ENCODE peak calls at places on chromosomes 3 and 15, in five cellular contexts. E is activated CD4-positive, alpha-beta T cell treated with anti-CD3 and anti-CD28 coated beads, Interleukin-2, amount 50 U/mL, for 1 hour; S is glutamatergic neuron; Z is posterior cingulate gyrus; P is stimulated activated CD8-positive, alpha-beta memory T cell treated with anti-CD3 and anti-CD28 coated beads, Interleukin-15, amount 100 ng/mL, for 4 hours. X is an unnamed sample.

GRCh38 chr15:89377842-89378698 is 43.4 kb upstream of the POLG start:
- DNase-seq in P (no peak), E (no peak), S (no peak), Z (peak; percentile 66), X (no peak)

GRCh38 chr15:89399390-89400120 is 64.9 kb upstream of the POLG start:
- DNase-seq in S (peak; percentile 76), Z (no peak), E (no peak), P (no peak), X (peak; percentile 63)

GRCh38 chr3:160449660-160450598 is at the start of gene TRIM59:
- DNase-seq in P (peak; percentile 94), Z (peak; percentile 71), S (peak; percentile 98), E (peak; percentile 96), X (peak; percentile 94)

GRCh38 chr15:31300208-31300661 is 26.4 kb upstream of the KLF13 start:
- DNase-seq in E (no peak), Z (peak; percentile 80), S (no peak), P (no peak), X (no peak)

GRCh38 chr3:185934726-185935464 is 2.9 kb downstream of the TRA2B start:
- DNase-seq in P (no peak), Z (no peak), S (no peak), E (no peak), X (no peak)

GRCh38 chr3:5188419-5189405 is 1.2 kb downstream of the EDEM1 start:
- DNase-seq in E (peak; percentile 57), Z (no peak), S (no peak), P (peak; percentile 44), X (peak; percentile 11)

GRCh38 chr15:71484080-71484479 is 326.3 kb upstream of the NR2E3 start:
- DNase-seq in Z (no peak), P (no peak), E (no peak), S (no peak), X (no peak)

GRCh38 chr15:89795996-89796395 is 18.7 kb downstream of the ANPEP start:
- DNase-seq in S (no peak), Z (no peak), P (no peak), E (no peak), X (no peak)

GRCh38 chr15:90512281-90512680 is 17.4 kb upstream of the CRTC3 start:
- DNase-seq in Z (no peak), E (no peak), S (no peak), P (no peak), X (no peak)

GRCh38 chr3:186277268-186277909 is 84.6 kb downstream of the DGKG start:
- DNase-seq in S (no peak), E (no peak), P (no peak), Z (peak; percentile 27), X (peak; percentile 23)

GRCh38 chr15:29685156-29686078 is 136.9 kb downstream of the TJP1 start:
- DNase-seq in P (no peak), E (no peak), Z (no peak), S (no peak), X (no peak)

GRCh38 chr15:34755419-34755773 is 598 bp upstream of the GJD2 start:
- DNase-seq in S (no peak), P (no peak), E (no peak), Z (no peak), X (no peak)

GRCh38 chr15:77506311-77507150 is 85.8 kb downstream of the HMG20A start:
- DNase-seq in P (no peak), Z (peak; percentile 34), E (no peak), S (no peak), X (no peak)

GRCh38 chr3:15326037-15326436 is 6.3 kb downstream of the SH3BP5 start:
- DNase-seq in P (no peak), E (no peak), Z (no peak), S (no peak), X (no peak)

X was measured in endothelial cell.